ENCODE peak calls at places on chromosome 5, in five cellular contexts. S, G, V, X and F are unnamed samples.

GRCh38 chr5:115813719-115814118 is 2.7 kb downstream of the CDO1 start:
- DNase-seq in S (no peak), G (no peak), V (no peak), X (no peak), F (no peak)

GRCh38 chr5:156328766-156329165 is 1.8 kb downstream of the SGCD start:
- DNase-seq in X (no peak), S (no peak), G (no peak), V (no peak), F (no peak)

GRCh38 chr5:1035421-1036405 is 27.1 kb downstream of the NKD2 start:
- DNase-seq in X (no peak), G (no peak), V (no peak), S (no peak), F (no peak)

GRCh38 chr5:79795764-79796398 is 106.2 kb downstream of the CMYA5 start:
- DNase-seq in S (no peak), X (no peak), V (no peak), G (peak), F (no peak)

GRCh38 chr5:83554133-83554532 is 82.6 kb downstream of the VCAN start:
- DNase-seq in S (no peak), X (no peak), V (no peak), G (no peak), F (no peak)

GRCh38 chr5:93658044-93658443 is 75.0 kb downstream of the NR2F1 start:
- DNase-seq in X (peak), S (no peak), G (peak), V (no peak), F (no peak)

GRCh38 chr5:17402291-17403121 is 95.5 kb upstream of the TAF11L2 start:
- DNase-seq in S (no peak), V (no peak), G (no peak), X (no peak), F (no peak)

GRCh38 chr5:140240987-140241706 is 61.8 kb downstream of the PFDN1 start:
- DNase-seq in G (peak), V (peak), X (peak), S (peak), F (peak)

GRCh38 chr5:151648089-151648488 is 38.6 kb downstream of the SPARC start:
- DNase-seq in S (no peak), G (no peak), V (no peak), X (no peak), F (no peak)

GRCh38 chr5:418681-419121 is 24.3 kb upstream of the EXOC3 start:
- DNase-seq in X (peak), S (no peak), V (no peak), G (no peak), F (no peak)

GRCh38 chr5:73284196-73284795 is 111.3 kb downstream of the TMEM174 start:
- DNase-seq in S (no peak), V (no peak), G (no peak), X (no peak), F (no peak)

GRCh38 chr5:180868960-180869359 is 7.9 kb upstream of the ZFP62 start:
- DNase-seq in G (peak), S (peak), V (peak), X (peak), F (peak)

GRCh38 chr5:168047669-168048111 is 243.8 kb upstream of the WWC1 start:
- DNase-seq in G (peak), X (no peak), S (no peak), V (no peak), F (no peak)

GRCh38 chr5:103389846-103390245 is 131.3 kb downstream of the MACIR start:
- DNase-seq in G (no peak), S (no peak), X (no peak), V (no peak), F (no peak)

GRCh38 chr5:73370076-73370475 is 78.5 kb downstream of the FOXD1 start:
- DNase-seq in X (no peak), G (no peak), V (no peak), S (no peak), F (no peak)

GRCh38 chr5:82396396-82396795 is 118.2 kb upstream of the RPS23 start:
- DNase-seq in S (no peak), X (peak), V (no peak), G (peak), F (no peak)

GRCh38 chr5:179411161-179411841 is 66.0 kb upstream of the ADAMTS2 start:
- DNase-seq in V (no peak), S (no peak), G (no peak), X (no peak), F (no peak)

GRCh38 chr5:116521173-116521872 is 53.3 kb downstream of the SEMA6A start:
- DNase-seq in G (no peak), X (no peak), V (no peak), S (no peak), F (no peak)

GRCh38 chr5:108430931-108431608 is 49.2 kb upstream of the FBXL17 start:
- DNase-seq in V (no peak), G (no peak), X (peak), S (no peak), F (peak)

GRCh38 chr5:125609011-125609410 is 814.2 kb upstream of the GRAMD2B start:
- DNase-seq in V (no peak), G (no peak), X (no peak), S (no peak), F (no peak)

GRCh38 chr5:43675357-43675756 is 72.4 kb downstream of the NNT start:
- DNase-seq in V (no peak), X (no peak), G (no peak), S (no peak), F (no peak)

GRCh38 chr5:159792180-159792579 is 124.1 kb upstream of the ADRA1B start:
- DNase-seq in G (no peak), V (no peak), X (no peak), S (no peak), F (peak)

GRCh38 chr5:179430256-179431175 is 85.3 kb upstream of the ADAMTS2 start:
- DNase-seq in S (no peak), G (no peak), V (no peak), X (no peak), F (no peak)

GRCh38 chr5:108749130-108749861 is 1.6 kb downstream of the FER start:
- DNase-seq in S (peak), G (peak), V (no peak), X (no peak), F (no peak)

GRCh38 chr5:80212171-80212667 is 43.6 kb downstream of the SERINC5 start:
- DNase-seq in G (no peak), V (no peak), S (no peak), X (no peak), F (no peak)

GRCh38 chr5:177428574-177429217 is 2.2 kb downstream of the GRK6 start:
- DNase-seq in S (no peak), V (no peak), X (no peak), G (no peak), F (no peak)

GRCh38 chr5:172361566-172362238 is 78.1 kb upstream of the UBTD2 start:
- DNase-seq in S (peak), G (peak), V (no peak), X (peak), F (peak)

GRCh38 chr5:143052967-143053682 is 282.9 kb downstream of the ARHGAP26 start:
- DNase-seq in V (no peak), G (no peak), X (no peak), S (no peak), F (no peak)

GRCh38 chr5:43635374-43635773 is 32.4 kb downstream of the NNT start:
- DNase-seq in X (peak), V (no peak), G (peak), S (no peak), F (no peak)

GRCh38 chr5:94694671-94695070 is 76.2 kb downstream of the SLF1 start:
- DNase-seq in G (no peak), S (no peak), V (no peak), X (no peak), F (no peak)

GRCh38 chr5:122400961-122401360 is 88.9 kb downstream of the SNCAIP start:
- DNase-seq in X (no peak), G (no peak), S (no peak), V (no peak), F (no peak)

GRCh38 chr5:179771496-179771895 is 22.3 kb upstream of the LTC4S start:
- DNase-seq in G (no peak), V (no peak), X (no peak), S (no peak), F (no peak)

GRCh38 chr5:3740546-3741371 is 145.1 kb downstream of the IRX1 start:
- DNase-seq in G (peak), V (no peak), S (no peak), X (no peak), F (peak)

GRCh38 chr5:95238560-95239325 is 46.2 kb downstream of the MCTP1 start:
- DNase-seq in X (peak), G (peak), S (peak), V (no peak), F (peak)

GRCh38 chr5:133806847-133807246 is 161.6 kb downstream of the C5orf15 start:
- DNase-seq in V (no peak), G (no peak), X (no peak), S (no peak), F (no peak)

GRCh38 chr5:110478899-110479298 is 247.6 kb downstream of the TMEM232 start:
- DNase-seq in X (peak), S (no peak), V (no peak), G (peak), F (peak)

GRCh38 chr5:15009420-15009819 is 137.8 kb upstream of the ANKH start:
- DNase-seq in S (peak), G (peak), X (peak), V (peak), F (peak)

GRCh38 chr5:174571662-174572397 is 152.6 kb upstream of the MSX2 start:
- DNase-seq in G (peak), X (peak), V (peak), S (peak), F (peak)

DNA sequence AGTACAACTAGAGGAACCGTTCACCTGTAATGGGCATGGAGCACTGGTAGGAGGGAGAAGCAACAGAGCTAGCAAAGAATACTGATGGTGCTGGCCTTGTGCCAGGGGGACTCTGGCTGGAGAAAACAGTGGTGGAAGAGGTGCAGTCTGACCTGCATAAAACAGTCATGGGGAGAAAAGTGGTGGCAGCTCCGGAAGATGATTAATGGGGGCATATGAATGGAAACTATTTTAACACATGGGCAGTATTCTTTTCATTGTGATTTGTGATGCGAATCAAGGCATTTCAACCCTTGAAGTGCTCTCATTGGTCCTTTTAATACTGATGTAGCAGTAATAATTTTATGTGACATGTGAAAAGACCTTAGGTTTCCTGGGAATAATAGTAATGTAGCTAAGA is 219.6 kb downstream of the ADAMTS6 start:
- DNase-seq in V (no peak), S (peak), X (no peak), G (peak), F (no peak)
- H3K4me2 ChIP-seq in V (no peak), S (peak), X (no peak), G (peak), F (no peak)

DNA sequence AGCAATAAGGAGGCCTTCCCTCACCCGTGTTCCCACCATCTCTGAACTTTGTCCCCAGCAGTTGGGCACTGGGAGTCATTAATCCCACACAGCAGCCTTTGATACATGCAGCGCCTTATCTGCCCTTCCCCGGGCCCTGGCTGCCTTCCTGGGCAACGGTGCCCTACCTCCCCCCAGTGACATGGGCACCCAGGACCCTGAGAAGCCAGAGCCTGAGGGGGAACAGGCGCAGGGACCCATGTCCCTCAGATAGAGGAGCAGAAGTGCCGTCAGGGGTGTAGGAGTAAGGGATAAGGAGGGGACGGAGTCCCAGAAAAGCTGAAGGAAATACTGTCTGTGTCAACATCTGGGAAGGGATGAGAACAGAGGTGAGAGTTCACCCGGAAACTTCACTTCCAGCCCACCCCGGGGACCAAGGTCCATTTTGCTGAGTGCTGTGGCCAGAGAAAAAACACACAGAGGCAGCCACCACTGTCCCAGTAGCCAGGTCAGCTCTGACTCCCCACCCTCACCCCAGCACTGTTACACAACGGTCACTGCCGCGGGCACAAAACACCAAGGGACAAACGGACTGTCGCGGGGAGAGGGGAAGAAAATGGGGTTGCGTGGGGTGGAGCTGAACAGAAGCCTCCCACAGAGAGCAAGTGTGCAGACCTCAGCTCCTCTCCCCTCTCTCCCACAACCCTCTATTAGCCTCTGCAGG is 3.8 kb downstream of the PCDH1 start:
- DNase-seq in V (peak), G (no peak), S (no peak), X (no peak), F (no peak)
- H3K9ac ChIP-seq in V (no peak), G (no peak), S (no peak), X (no peak), F (no peak)

GRCh38 chr5:139149477-139150199 is 48.5 kb downstream of the SIL1 start:
- DNase-seq in V (no peak), S (no peak), X (peak), G (peak), F (no peak)

GRCh38 chr5:139148986-139149385 is 49.2 kb downstream of the SIL1 start:
- DNase-seq in V (no peak), S (no peak), X (no peak), G (no peak), F (no peak)

GRCh38 chr5:139146809-139147742 is 51.1 kb downstream of the SIL1 start:
- DNase-seq in V (no peak), G (no peak), X (no peak), S (no peak), F (no peak)

GRCh38 chr5:139147743-139148079 is 50.5 kb downstream of the SIL1 start:
- DNase-seq in X (peak), G (peak), V (no peak), S (no peak), F (no peak)

GRCh38 chr5:139148306-139148705 is 49.9 kb downstream of the SIL1 start:
- DNase-seq in S (no peak), X (no peak), V (no peak), G (no peak), F (peak)
- H3K27ac ChIP-seq in S (no peak), X (no peak), V (no peak), G (no peak), F (no peak)

GRCh38 chr5:134874831-134875655 is 872 bp downstream of the TXNDC15 start:
- DNase-seq in V (peak), X (peak), G (peak), S (peak), F (peak)

GRCh38 chr5:134873987-134874830 is at the start of gene TXNDC15:
- DNase-seq in G (peak), V (peak), S (peak), X (peak), F (peak)

GRCh38 chr5:134879456-134879855 is 5.3 kb downstream of the TXNDC15 start:
- DNase-seq in S (no peak), X (no peak), V (no peak), G (no peak), F (no peak)

GRCh38 chr5:134878403-134878802 is 4.2 kb downstream of the TXNDC15 start:
- DNase-seq in G (no peak), S (no peak), X (no peak), V (no peak), F (no peak)

DNA sequence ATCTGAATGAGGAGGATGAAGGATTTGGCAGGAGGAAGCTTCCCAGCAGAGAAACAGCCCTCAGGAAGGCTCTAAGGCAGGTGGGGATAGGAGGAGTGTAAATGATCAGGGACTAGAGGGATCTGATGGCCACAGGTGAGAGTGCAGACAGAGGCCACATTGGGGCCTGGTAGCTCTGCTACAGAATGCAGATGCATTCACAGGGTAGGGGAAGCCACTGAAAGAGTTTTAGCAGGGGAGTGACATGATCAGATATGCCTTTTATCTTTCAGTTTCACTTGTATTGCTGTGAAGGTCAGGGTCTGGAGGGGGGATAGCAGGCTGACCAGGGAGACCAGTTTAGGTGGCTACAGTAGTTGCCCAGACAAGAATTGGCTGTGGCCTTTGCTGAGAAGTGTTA is 3.0 kb downstream of the TXNDC15 start:
- DNase-seq in V (no peak), G (no peak), S (no peak), X (no peak), F (no peak)
- H3K4me2 ChIP-seq in V (peak), G (no peak), S (no peak), X (no peak), F (no peak)

GRCh38 chr5:96808541-96808828 is 740 bp upstream of the ERAP1 start:
- DNase-seq in S (no peak), V (no peak), X (no peak), G (no peak), F (no peak)
- H3K9ac ChIP-seq in S (peak), V (peak), X (peak), G (peak), F (peak)